ENCODE peak calls at places on chromosomes 7 and 10, in nine cellular contexts. One of them, this sample, is unnamed.

GRCh38 chr7:156950381-156950858 is 908 bp downstream of the NOM1 start:
- DNase-seq in ELF-1: no peak
- DNase-seq in amniotic stem cell: no peak
- DNase-seq in left kidney: no peak
- DNase-seq in kidney glomerular epithelial cell: no peak
- DNase-seq in GM10248: no peak
- DNase-seq in SW 1271: peak; percentile 49
- DNase-seq in stimulated activated CD4-positive, alpha-beta T cell treated with anti-CD3 and anti-CD28 coated beads, TNF-alpha, amount 100 ng/mL, for 4 hours: no peak
- DNase-seq in hypothalamus: no peak
- DNase-seq in this sample: no peak

GRCh38 chr10:118447478-118447877 is 105.4 kb upstream of the FAM204A start:
- DNase-seq in ELF-1: no peak
- DNase-seq in amniotic stem cell: no peak
- DNase-seq in left kidney: peak; percentile 22
- DNase-seq in kidney glomerular epithelial cell: no peak
- DNase-seq in GM10248: no peak
- DNase-seq in SW 1271: no peak
- DNase-seq in stimulated activated CD4-positive, alpha-beta T cell treated with anti-CD3 and anti-CD28 coated beads, TNF-alpha, amount 100 ng/mL, for 4 hours: no peak
- DNase-seq in hypothalamus: no peak
- DNase-seq in this sample: no peak

GRCh38 chr7:156772725-156773124 is 120.3 kb downstream of the LMBR1 start:
- DNase-seq in ELF-1: no peak
- DNase-seq in amniotic stem cell: no peak
- DNase-seq in left kidney: no peak
- DNase-seq in kidney glomerular epithelial cell: no peak
- DNase-seq in GM10248: no peak
- DNase-seq in SW 1271: no peak
- DNase-seq in stimulated activated CD4-positive, alpha-beta T cell treated with anti-CD3 and anti-CD28 coated beads, TNF-alpha, amount 100 ng/mL, for 4 hours: no peak
- DNase-seq in hypothalamus: no peak
- DNase-seq in this sample: no peak

GRCh38 chr7:87151002-87151505 is 1.2 kb upstream of the DMTF1 start:
- DNase-seq in ELF-1: no peak
- DNase-seq in amniotic stem cell: no peak
- DNase-seq in left kidney: no peak
- DNase-seq in kidney glomerular epithelial cell: no peak
- DNase-seq in GM10248: no peak
- DNase-seq in SW 1271: no peak
- DNase-seq in stimulated activated CD4-positive, alpha-beta T cell treated with anti-CD3 and anti-CD28 coated beads, TNF-alpha, amount 100 ng/mL, for 4 hours: no peak
- DNase-seq in hypothalamus: no peak
- DNase-seq in this sample: no peak

GRCh38 chr10:60905580-60905979 is 38.4 kb downstream of the RHOBTB1 start:
- DNase-seq in ELF-1: no peak
- DNase-seq in amniotic stem cell: no peak
- DNase-seq in left kidney: no peak
- DNase-seq in kidney glomerular epithelial cell: no peak
- DNase-seq in GM10248: no peak
- DNase-seq in SW 1271: no peak
- DNase-seq in stimulated activated CD4-positive, alpha-beta T cell treated with anti-CD3 and anti-CD28 coated beads, TNF-alpha, amount 100 ng/mL, for 4 hours: no peak
- DNase-seq in hypothalamus: no peak
- DNase-seq in this sample: no peak

GRCh38 chr7:142832452-142832851 is 22.4 kb upstream of the EPHB6 start:
- DNase-seq in ELF-1: no peak
- DNase-seq in amniotic stem cell: no peak
- DNase-seq in left kidney: no peak
- DNase-seq in kidney glomerular epithelial cell: no peak
- DNase-seq in GM10248: no peak
- DNase-seq in SW 1271: no peak
- DNase-seq in stimulated activated CD4-positive, alpha-beta T cell treated with anti-CD3 and anti-CD28 coated beads, TNF-alpha, amount 100 ng/mL, for 4 hours: no peak
- DNase-seq in hypothalamus: no peak
- DNase-seq in this sample: no peak

GRCh38 chr10:111716032-111716431 is 467.5 kb downstream of the GPAM start:
- DNase-seq in ELF-1: no peak
- DNase-seq in amniotic stem cell: no peak
- DNase-seq in left kidney: no peak
- DNase-seq in kidney glomerular epithelial cell: no peak
- DNase-seq in GM10248: no peak
- DNase-seq in SW 1271: no peak
- DNase-seq in stimulated activated CD4-positive, alpha-beta T cell treated with anti-CD3 and anti-CD28 coated beads, TNF-alpha, amount 100 ng/mL, for 4 hours: no peak
- DNase-seq in hypothalamus: no peak
- DNase-seq in this sample: no peak

GRCh38 chr10:2214035-2214434 is 476.7 kb upstream of the ADARB2 start:
- DNase-seq in ELF-1: no peak
- DNase-seq in amniotic stem cell: no peak
- DNase-seq in left kidney: no peak
- DNase-seq in kidney glomerular epithelial cell: no peak
- DNase-seq in GM10248: no peak
- DNase-seq in SW 1271: peak; percentile 88
- DNase-seq in stimulated activated CD4-positive, alpha-beta T cell treated with anti-CD3 and anti-CD28 coated beads, TNF-alpha, amount 100 ng/mL, for 4 hours: no peak
- DNase-seq in hypothalamus: no peak
- DNase-seq in this sample: no peak

GRCh38 chr10:29539398-29539797 is 95.4 kb downstream of the SVIL start:
- DNase-seq in ELF-1: no peak
- DNase-seq in amniotic stem cell: no peak
- DNase-seq in left kidney: no peak
- DNase-seq in kidney glomerular epithelial cell: no peak
- DNase-seq in GM10248: no peak
- DNase-seq in SW 1271: no peak
- DNase-seq in stimulated activated CD4-positive, alpha-beta T cell treated with anti-CD3 and anti-CD28 coated beads, TNF-alpha, amount 100 ng/mL, for 4 hours: no peak
- DNase-seq in hypothalamus: no peak
- DNase-seq in this sample: no peak

GRCh38 chr10:132407243-132407746 is 10.3 kb downstream of the PWWP2B start:
- DNase-seq in ELF-1: no peak
- DNase-seq in amniotic stem cell: no peak
- DNase-seq in left kidney: no peak
- DNase-seq in kidney glomerular epithelial cell: no peak
- DNase-seq in GM10248: no peak
- DNase-seq in SW 1271: no peak
- DNase-seq in stimulated activated CD4-positive, alpha-beta T cell treated with anti-CD3 and anti-CD28 coated beads, TNF-alpha, amount 100 ng/mL, for 4 hours: no peak
- DNase-seq in hypothalamus: no peak
- DNase-seq in this sample: no peak

This sample was measured in Karpas-422.